ENCODE peak calls at places on chromosomes 13 and 19, in seven cellular contexts. N is mesothelial cell of epicardium, E is fibroblast of pulmonary artery, G is Calu3, K is nucleus accumbens, W is GM23248, Y is HFFc6. V is an unnamed sample.

GRCh38 chr13:20847298-20847697 is 55.2 kb downstream of the XPO4 start:
- DNase-seq in N (no peak), E (peak), G (no peak), K (no peak), W (no peak), Y (no peak), V (no peak)

GRCh38 chr13:67267136-67267535 is 37.0 kb upstream of the PCDH9 start:
- DNase-seq in N (no peak), E (peak), G (no peak), K (no peak), W (peak), Y (no peak), V (no peak)

GRCh38 chr13:31880849-31881494 is 141.6 kb downstream of the RXFP2 start:
- DNase-seq in N (no peak), E (no peak), G (no peak), K (no peak), W (peak), Y (no peak), V (no peak)

GRCh38 chr19:39759457-39760184 is 19.0 kb upstream of the LEUTX start:
- DNase-seq in N (no peak), E (no peak), G (no peak), K (no peak), W (no peak), Y (no peak), V (no peak)

GRCh38 chr19:14050512-14050911 is 11.4 kb downstream of the PALM3 start:
- DNase-seq in N (no peak), E (no peak), G (no peak), K (no peak), W (no peak), Y (no peak), V (no peak)

GRCh38 chr19:44866672-44867071 is 20.6 kb downstream of the NECTIN2 start:
- DNase-seq in N (no peak), E (no peak), G (no peak), K (no peak), W (no peak), Y (no peak), V (no peak)

GRCh38 chr19:35986664-35987570 is 8.1 kb upstream of the SDHAF1 start:
- DNase-seq in N (no peak), E (no peak), G (peak), K (no peak), W (peak), Y (no peak), V (no peak)

GRCh38 chr19:54451331-54451871 is 2.4 kb downstream of the LENG8 start:
- DNase-seq in N (no peak), E (no peak), G (no peak), K (no peak), W (peak), Y (no peak), V (no peak)

GRCh38 chr13:59266478-59267063 is 897.2 kb downstream of the DIAPH3 start:
- DNase-seq in N (no peak), E (peak), G (no peak), K (no peak), W (no peak), Y (no peak), V (no peak)

GRCh38 chr19:2051771-2052704 is 994 bp upstream of the MKNK2 start:
- DNase-seq in N (no peak), E (no peak), G (no peak), K (no peak), W (no peak), Y (no peak), V (no peak)

GRCh38 chr19:33267706-33268105 is 34.6 kb downstream of the CEBPA start:
- DNase-seq in N (no peak), E (no peak), G (no peak), K (no peak), W (no peak), Y (no peak), V (no peak)

GRCh38 chr13:112972867-112973576 is 4.0 kb downstream of the MCF2L start:
- DNase-seq in N (no peak), E (no peak), G (no peak), K (no peak), W (no peak), Y (no peak), V (no peak)

GRCh38 chr19:38224014-38224862 is at the start of gene DPF1:
- DNase-seq in N (peak), E (peak), G (peak), K (peak), W (peak), Y (peak), V (peak)

GRCh38 chr19:7328647-7329046 is 20.1 kb upstream of the ARHGEF18 start:
- DNase-seq in N (no peak), E (no peak), G (no peak), K (no peak), W (no peak), Y (no peak), V (no peak)

GRCh38 chr13:24184265-24184841 is 23.8 kb downstream of the SPATA13 start:
- DNase-seq in N (no peak), E (no peak), G (no peak), K (no peak), W (no peak), Y (no peak), V (no peak)

GRCh38 chr19:19059837-19060611 is 3.8 kb upstream of the SLC25A42 start:
- DNase-seq in N (no peak), E (no peak), G (no peak), K (no peak), W (no peak), Y (no peak), V (no peak)

GRCh38 chr13:84588023-84588422 is 705.7 kb upstream of the SLITRK1 start:
- DNase-seq in N (no peak), E (no peak), G (no peak), K (no peak), W (no peak), Y (no peak), V (no peak)

GRCh38 chr19:33052352-33052972 is 12.2 kb downstream of the RHPN2 start:
- DNase-seq in N (no peak), E (peak), G (peak), K (no peak), W (peak), Y (peak), V (no peak)

GRCh38 chr13:40118337-40118736 is 462.9 kb downstream of the COG6 start:
- DNase-seq in N (no peak), E (no peak), G (no peak), K (no peak), W (no peak), Y (no peak), V (no peak)

GRCh38 chr13:105721056-105721455 is 814.4 kb downstream of the EFNB2 start:
- DNase-seq in N (no peak), E (peak), G (no peak), K (no peak), W (no peak), Y (no peak), V (no peak)

GRCh38 chr19:34208485-34208884 is 36.2 kb downstream of the LSM14A start:
- DNase-seq in N (no peak), E (no peak), G (no peak), K (no peak), W (no peak), Y (no peak), V (no peak)

GRCh38 chr13:43328907-43329306 is 305.5 kb downstream of the DNAJC15 start:
- DNase-seq in N (no peak), E (no peak), G (no peak), K (no peak), W (no peak), Y (no peak), V (no peak)

GRCh38 chr13:67117010-67117550 is 113.1 kb downstream of the PCDH9 start:
- DNase-seq in N (no peak), E (peak), G (no peak), K (no peak), W (no peak), Y (no peak), V (no peak)

GRCh38 chr19:40216013-40216776 is 2.0 kb downstream of the TTC9B start:
- DNase-seq in N (no peak), E (no peak), G (no peak), K (no peak), W (no peak), Y (no peak), V (no peak)